ENCODE peak calls at places on chromosomes 12 and 14, in four cellular contexts. L is K562, G is H1, W is SK-N-SH. I is an unnamed sample.

GRCh38 chr14:51216602-51217001 is 23.4 kb upstream of the TMX1 start:
- DNase-seq in G (no peak), W (no peak), L (no peak), I (no peak)

GRCh38 chr12:105671720-105672119 is 341.2 kb downstream of the C12orf75 start:
- DNase-seq in L (no peak), G (no peak), W (no peak), I (no peak)

GRCh38 chr14:31884776-31885379 is 192.2 kb upstream of the ARHGAP5 start:
- DNase-seq in W (no peak), L (no peak), G (no peak), I (no peak)

GRCh38 chr14:102868956-102869531 is 53.4 kb upstream of the AMN start:
- DNase-seq in L (no peak), W (no peak), G (no peak), I (no peak)

GRCh38 chr12:131387281-131388163 is 323.4 kb upstream of the SFSWAP start:
- DNase-seq in L (peak; percentile 37), G (no peak), W (no peak), I (no peak)

GRCh38 chr14:76768201-76768656 is 7.0 kb downstream of the VASH1 start:
- DNase-seq in L (peak; percentile 57), G (peak; percentile 71), W (peak; percentile 76), I (no peak)

GRCh38 chr14:75088566-75089373 is 19.3 kb downstream of the ZC2HC1C start:
- DNase-seq in W (peak; percentile 66), L (peak; percentile 33), G (peak; percentile 67), I (peak; percentile 62)

GRCh38 chr12:64618953-64619590 is 8.8 kb downstream of the RASSF3 start:
- DNase-seq in L (no peak), W (no peak), G (no peak), I (no peak)

GRCh38 chr12:52980096-52980694 is 26.1 kb upstream of the EIF4B start:
- DNase-seq in G (no peak), L (peak; percentile 19), W (no peak), I (no peak)

GRCh38 chr14:21454843-21455550 is 926 bp downstream of the CHD8 start:
- DNase-seq in W (peak; percentile 43), G (no peak), L (no peak), I (peak; percentile 33)

GRCh38 chr12:26939953-26940352 is 1.7 kb downstream of the FGFR1OP2 start:
- DNase-seq in G (no peak), W (no peak), L (no peak), I (no peak)

GRCh38 chr12:50117057-50117622 is 5.1 kb downstream of the COX14 start:
- DNase-seq in G (no peak), L (no peak), W (no peak), I (no peak)

GRCh38 chr14:61875483-61875882 is 113.3 kb downstream of the SNAPC1 start:
- DNase-seq in G (no peak), W (no peak), L (no peak), I (no peak)

GRCh38 chr12:56521590-56522371 is at the start of gene RBMS2:
- DNase-seq in L (peak; percentile 57), W (peak; percentile 75), G (no peak), I (peak; percentile 59)

GRCh38 chr12:52032431-52032796 is 18.8 kb upstream of the NR4A1 start:
- DNase-seq in W (no peak), L (no peak), G (no peak), I (no peak)

GRCh38 chr12:26770239-26771070 is 62.5 kb downstream of the ITPR2 start:
- DNase-seq in L (no peak), W (no peak), G (no peak), I (peak; percentile 49)

GRCh38 chr12:39931857-39932256 is 174.0 kb downstream of the SLC2A13 start:
- DNase-seq in G (no peak), L (no peak), W (no peak), I (no peak)

GRCh38 chr12:66405395-66405794 is 103.1 kb downstream of the HELB start:
- DNase-seq in L (no peak), W (no peak), G (no peak), I (no peak)

GRCh38 chr12:129887047-129887568 is 16.7 kb downstream of the TMEM132D start:
- DNase-seq in L (no peak), G (peak; percentile 39), W (no peak), I (no peak)
- TF ChIP-seq USF2 in L (no peak), G (no peak), W (no peak), I (no peak)

GRCh38 chr14:59427653-59428578 is 37.3 kb downstream of the GPR135 start:
- DNase-seq in G (no peak), L (no peak), W (no peak), I (no peak)
- TF ChIP-seq GABPA in G (no peak), L (no peak), W (no peak), I (no peak)

GRCh38 chr12:42960087-42960527 is 370.6 kb upstream of the PRICKLE1 start:
- DNase-seq in L (no peak), W (no peak), G (no peak), I (no peak)
- TF ChIP-seq USF2 in L (no peak), W (no peak), G (no peak), I (no peak)

DNA sequence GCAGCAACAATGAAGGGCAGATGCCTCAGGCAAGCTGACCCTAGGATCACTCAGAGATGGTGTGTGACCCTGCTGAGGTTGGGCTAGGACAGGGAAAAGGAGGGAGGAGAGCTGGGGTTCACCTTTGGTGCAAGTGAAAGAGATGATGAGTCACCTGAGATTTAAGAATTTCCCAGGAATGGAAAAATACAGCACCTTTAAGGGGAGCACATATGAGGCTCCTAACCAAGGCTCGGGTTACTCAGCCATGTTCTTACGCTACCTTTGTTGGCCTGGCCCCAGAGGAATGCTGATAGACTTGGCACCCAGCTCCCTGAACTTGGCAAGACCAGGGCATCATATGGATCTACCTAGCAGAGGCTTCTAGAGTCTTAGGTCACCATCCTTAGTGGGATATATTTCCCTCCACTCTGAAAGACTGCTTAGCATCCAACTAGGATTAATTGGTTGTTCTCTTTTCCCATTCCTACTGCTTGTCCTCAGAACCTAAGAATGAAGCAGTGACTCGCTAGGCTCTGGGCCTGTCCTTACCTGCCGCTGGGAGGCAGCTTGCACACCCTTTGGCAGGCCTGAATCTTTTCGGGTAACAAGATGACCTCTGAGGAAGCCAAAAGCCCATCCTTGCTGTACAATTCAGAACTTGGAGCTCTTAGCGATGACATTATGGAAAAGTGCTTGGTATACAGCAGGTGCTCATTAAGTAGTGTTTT is 4.0 kb upstream of the NAA25 start:
- DNase-seq in L (no peak), G (no peak), W (no peak), I (no peak)
- TF ChIP-seq GABPA in L (no peak), G (no peak), W (no peak), I (no peak)

DNA sequence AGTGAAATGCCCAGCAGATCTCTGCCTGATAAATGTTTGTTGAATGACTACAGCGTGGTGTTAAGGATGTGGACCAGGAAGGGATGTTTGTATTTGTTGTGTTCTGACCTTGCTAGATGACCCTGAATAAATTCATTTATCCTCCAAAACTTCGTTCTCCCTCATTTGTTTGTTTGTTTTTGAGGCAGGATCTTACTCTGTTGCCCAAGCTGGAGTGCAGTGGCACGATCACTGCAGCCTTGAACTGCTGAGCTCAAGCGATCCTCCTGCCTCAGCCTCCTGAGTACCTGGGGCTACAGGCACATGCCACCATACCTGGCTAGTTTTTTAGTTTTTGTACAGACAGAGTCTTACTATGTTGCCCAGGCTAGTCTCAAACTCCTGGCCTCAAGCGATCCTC is 96.7 kb downstream of the TSPAN9 start:
- DNase-seq in G (no peak), L (no peak), W (no peak), I (no peak)
- TF ChIP-seq USF2 in G (no peak), L (no peak), W (no peak), I (no peak)

GRCh38 chr12:128316078-128316477 is 49.1 kb downstream of the TMEM132C start:
- DNase-seq in W (no peak), G (no peak), L (no peak), I (no peak)
- TF ChIP-seq GABPA in W (no peak), G (no peak), L (no peak), I (no peak)